ENCODE peak calls at places on chromosomes 6 and 20, in six cellular contexts. One of them, this sample, is unnamed.

GRCh38 chr6:36698196-36698595 is 570 bp downstream of the RAB44 start:
- DNase-seq in fibroblast of pulmonary artery: no peak
- DNase-seq in T-helper 1 cell: no peak
- DNase-seq in RPMI7951: no peak
- DNase-seq in tibial artery: peak
- DNase-seq in GM12865: no peak
- DNase-seq in this sample: no peak

GRCh38 chr20:31695849-31696804 is 26.5 kb downstream of the BCL2L1 start:
- DNase-seq in fibroblast of pulmonary artery: peak
- DNase-seq in T-helper 1 cell: no peak
- DNase-seq in RPMI7951: peak
- DNase-seq in tibial artery: no peak
- DNase-seq in GM12865: no peak
- DNase-seq in this sample: peak

GRCh38 chr6:16168121-16168520 is 39.2 kb downstream of the MYLIP start:
- DNase-seq in fibroblast of pulmonary artery: no peak
- DNase-seq in T-helper 1 cell: no peak
- DNase-seq in RPMI7951: no peak
- DNase-seq in tibial artery: no peak
- DNase-seq in GM12865: peak
- DNase-seq in this sample: no peak

GRCh38 chr6:93679836-93680235 is 260.5 kb upstream of the EPHA7 start:
- DNase-seq in fibroblast of pulmonary artery: peak
- DNase-seq in T-helper 1 cell: no peak
- DNase-seq in RPMI7951: no peak
- DNase-seq in tibial artery: no peak
- DNase-seq in GM12865: no peak
- DNase-seq in this sample: no peak

GRCh38 chr20:58511861-58512260 is 3.3 kb downstream of the APCDD1L start:
- DNase-seq in fibroblast of pulmonary artery: peak
- DNase-seq in T-helper 1 cell: no peak
- DNase-seq in RPMI7951: peak
- DNase-seq in tibial artery: no peak
- DNase-seq in GM12865: no peak
- DNase-seq in this sample: no peak

GRCh38 chr6:81759782-81760181 is 7.3 kb upstream of the TENT5A start:
- DNase-seq in fibroblast of pulmonary artery: peak
- DNase-seq in T-helper 1 cell: no peak
- DNase-seq in RPMI7951: no peak
- DNase-seq in tibial artery: no peak
- DNase-seq in GM12865: peak
- DNase-seq in this sample: no peak

GRCh38 chr6:2485116-2485515 is 239.7 kb upstream of the GMDS start:
- DNase-seq in fibroblast of pulmonary artery: no peak
- DNase-seq in T-helper 1 cell: no peak
- DNase-seq in RPMI7951: no peak
- DNase-seq in tibial artery: no peak
- DNase-seq in GM12865: no peak
- DNase-seq in this sample: no peak

GRCh38 chr6:136067731-136068341 is 182.3 kb downstream of the MTFR2 start:
- DNase-seq in fibroblast of pulmonary artery: peak
- DNase-seq in T-helper 1 cell: no peak
- DNase-seq in RPMI7951: peak
- DNase-seq in tibial artery: no peak
- DNase-seq in GM12865: no peak
- DNase-seq in this sample: no peak

GRCh38 chr20:58662142-58662473 is 11.0 kb downstream of the STX16 start:
- DNase-seq in fibroblast of pulmonary artery: no peak
- DNase-seq in T-helper 1 cell: no peak
- DNase-seq in RPMI7951: no peak
- DNase-seq in tibial artery: no peak
- DNase-seq in GM12865: no peak
- DNase-seq in this sample: no peak

GRCh38 chr20:46545077-46545826 is 5.2 kb downstream of the OCSTAMP start:
- DNase-seq in fibroblast of pulmonary artery: peak
- DNase-seq in T-helper 1 cell: peak
- DNase-seq in RPMI7951: peak
- DNase-seq in tibial artery: no peak
- DNase-seq in GM12865: peak
- DNase-seq in this sample: no peak

GRCh38 chr6:29419516-29419915 is 4.8 kb downstream of the OR12D1 start:
- DNase-seq in fibroblast of pulmonary artery: no peak
- DNase-seq in T-helper 1 cell: no peak
- DNase-seq in RPMI7951: peak
- DNase-seq in tibial artery: no peak
- DNase-seq in GM12865: no peak
- DNase-seq in this sample: no peak

GRCh38 chr6:90413867-90414266 is 117.2 kb upstream of the BACH2 start:
- DNase-seq in fibroblast of pulmonary artery: no peak
- DNase-seq in T-helper 1 cell: peak
- DNase-seq in RPMI7951: peak
- DNase-seq in tibial artery: no peak
- DNase-seq in GM12865: peak
- DNase-seq in this sample: no peak

GRCh38 chr6:154604120-154604519 is 93.6 kb upstream of the CNKSR3 start:
- DNase-seq in fibroblast of pulmonary artery: no peak
- DNase-seq in T-helper 1 cell: no peak
- DNase-seq in RPMI7951: no peak
- DNase-seq in tibial artery: no peak
- DNase-seq in GM12865: peak
- DNase-seq in this sample: no peak

GRCh38 chr6:56999049-56999448 is 44.1 kb downstream of the BEND6 start:
- DNase-seq in fibroblast of pulmonary artery: no peak
- DNase-seq in T-helper 1 cell: no peak
- DNase-seq in RPMI7951: no peak
- DNase-seq in tibial artery: no peak
- DNase-seq in GM12865: no peak
- DNase-seq in this sample: no peak

GRCh38 chr6:155635416-155635815 is 179.8 kb upstream of the NOX3 start:
- DNase-seq in fibroblast of pulmonary artery: no peak
- DNase-seq in T-helper 1 cell: no peak
- DNase-seq in RPMI7951: no peak
- DNase-seq in tibial artery: no peak
- DNase-seq in GM12865: peak
- DNase-seq in this sample: no peak

GRCh38 chr6:1542764-1543163 is 67.0 kb upstream of the FOXC1 start:
- DNase-seq in fibroblast of pulmonary artery: no peak
- DNase-seq in T-helper 1 cell: no peak
- DNase-seq in RPMI7951: no peak
- DNase-seq in tibial artery: no peak
- DNase-seq in GM12865: no peak
- DNase-seq in this sample: no peak

This sample was measured in thoracic aorta.